ENCODE peak calls at places on chromosomes 12 and 14, in five cellular contexts. K is SK-N-SH, Q is HCT116, V is GM12878, A is HepG2. I is an unnamed sample.

GRCh38 chr12:124498870-124499753 is 68.3 kb downstream of the NCOR2 start:
- DNase-seq in K (no peak), Q (no peak), V (no peak), A (no peak), I (no peak)

GRCh38 chr12:80641936-80642335 is 65.5 kb upstream of the MYF6 start:
- DNase-seq in K (no peak), Q (no peak), V (no peak), A (no peak), I (no peak)

GRCh38 chr12:115895247-115895646 is 382.2 kb downstream of the MED13L start:
- DNase-seq in K (no peak), Q (no peak), V (no peak), A (no peak), I (no peak)

GRCh38 chr14:93013368-93013719 is 90.4 kb downstream of the CHGA start:
- DNase-seq in K (no peak), Q (no peak), V (no peak), A (no peak), I (no peak)

GRCh38 chr12:44749566-44749965 is 126.5 kb downstream of the NELL2 start:
- DNase-seq in K (no peak), Q (no peak), V (no peak), A (no peak), I (no peak)

GRCh38 chr12:4121506-4122020 is 152.0 kb upstream of the CCND2 start:
- DNase-seq in K (no peak), Q (no peak), V (no peak), A (no peak), I (no peak)

GRCh38 chr14:89566644-89567411 is 149.8 kb upstream of the FOXN3 start:
- DNase-seq in K (no peak), Q (no peak), V (no peak), A (no peak), I (no peak)

GRCh38 chr14:82710257-82710841 is 1176.7 kb upstream of the SEL1L start:
- DNase-seq in K (peak), Q (peak), V (peak), A (peak), I (peak)

GRCh38 chr12:29639893-29640495 is 142.5 kb upstream of the OVCH1 start:
- DNase-seq in K (no peak), Q (no peak), V (no peak), A (no peak), I (no peak)

GRCh38 chr14:50835280-50835679 is 4.3 kb upstream of the NIN start:
- DNase-seq in K (no peak), Q (no peak), V (peak), A (peak), I (no peak)

GRCh38 chr12:95637010-95637409 is 85.7 kb upstream of the USP44 start:
- DNase-seq in K (no peak), Q (no peak), V (no peak), A (no peak), I (no peak)

GRCh38 chr12:779745-780734 is 27.7 kb downstream of the WNK1 start:
- DNase-seq in K (no peak), Q (no peak), V (no peak), A (peak), I (no peak)

GRCh38 chr14:103547455-103547940 is 15.0 kb downstream of the BAG5 start:
- DNase-seq in K (peak), Q (no peak), V (no peak), A (no peak), I (no peak)

GRCh38 chr12:39682689-39683477 is 63.3 kb upstream of the ABCD2 start:
- DNase-seq in K (no peak), Q (no peak), V (no peak), A (no peak), I (no peak)

GRCh38 chr12:107775093-107775721 is 703 bp downstream of the ASCL4 start:
- DNase-seq in K (peak), Q (no peak), V (no peak), A (no peak), I (no peak)

GRCh38 chr12:32549675-32550079 is 129.4 kb upstream of the DNM1L start:
- DNase-seq in K (no peak), Q (no peak), V (no peak), A (no peak), I (no peak)

GRCh38 chr14:74048291-74048690 is 29.1 kb downstream of the BBOF1 start:
- DNase-seq in K (no peak), Q (peak), V (no peak), A (no peak), I (no peak)

GRCh38 chr12:131929530-131930456 is 717 bp downstream of the PUS1 start:
- DNase-seq in K (peak), Q (no peak), V (no peak), A (no peak), I (peak)

GRCh38 chr12:62976110-62976640 is 41.2 kb upstream of the PPM1H start:
- DNase-seq in K (no peak), Q (no peak), V (no peak), A (no peak), I (no peak)

GRCh38 chr12:64385468-64385867 is 5.1 kb downstream of the C12orf56 start:
- DNase-seq in K (no peak), Q (peak), V (no peak), A (no peak), I (no peak)

GRCh38 chr14:67579040-67579439 is 21.0 kb downstream of the PIGH start:
- DNase-seq in K (no peak), Q (no peak), V (no peak), A (no peak), I (no peak)

GRCh38 chr14:67576216-67576615 is 23.9 kb downstream of the PIGH start:
- DNase-seq in K (no peak), Q (no peak), V (no peak), A (no peak), I (no peak)

GRCh38 chr14:67579636-67580035 is 20.4 kb downstream of the PIGH start:
- DNase-seq in K (no peak), Q (no peak), V (no peak), A (no peak), I (no peak)

GRCh38 chr14:67577181-67577580 is 22.9 kb downstream of the PIGH start:
- DNase-seq in K (no peak), Q (no peak), V (no peak), A (no peak), I (no peak)

GRCh38 chr14:67577909-67578749 is 21.9 kb downstream of the PIGH start:
- DNase-seq in K (no peak), Q (no peak), V (no peak), A (no peak), I (no peak)
- TF ChIP-seq JUND in K (no peak), Q (no peak), V (no peak), A (no peak), I (no peak)

DNA sequence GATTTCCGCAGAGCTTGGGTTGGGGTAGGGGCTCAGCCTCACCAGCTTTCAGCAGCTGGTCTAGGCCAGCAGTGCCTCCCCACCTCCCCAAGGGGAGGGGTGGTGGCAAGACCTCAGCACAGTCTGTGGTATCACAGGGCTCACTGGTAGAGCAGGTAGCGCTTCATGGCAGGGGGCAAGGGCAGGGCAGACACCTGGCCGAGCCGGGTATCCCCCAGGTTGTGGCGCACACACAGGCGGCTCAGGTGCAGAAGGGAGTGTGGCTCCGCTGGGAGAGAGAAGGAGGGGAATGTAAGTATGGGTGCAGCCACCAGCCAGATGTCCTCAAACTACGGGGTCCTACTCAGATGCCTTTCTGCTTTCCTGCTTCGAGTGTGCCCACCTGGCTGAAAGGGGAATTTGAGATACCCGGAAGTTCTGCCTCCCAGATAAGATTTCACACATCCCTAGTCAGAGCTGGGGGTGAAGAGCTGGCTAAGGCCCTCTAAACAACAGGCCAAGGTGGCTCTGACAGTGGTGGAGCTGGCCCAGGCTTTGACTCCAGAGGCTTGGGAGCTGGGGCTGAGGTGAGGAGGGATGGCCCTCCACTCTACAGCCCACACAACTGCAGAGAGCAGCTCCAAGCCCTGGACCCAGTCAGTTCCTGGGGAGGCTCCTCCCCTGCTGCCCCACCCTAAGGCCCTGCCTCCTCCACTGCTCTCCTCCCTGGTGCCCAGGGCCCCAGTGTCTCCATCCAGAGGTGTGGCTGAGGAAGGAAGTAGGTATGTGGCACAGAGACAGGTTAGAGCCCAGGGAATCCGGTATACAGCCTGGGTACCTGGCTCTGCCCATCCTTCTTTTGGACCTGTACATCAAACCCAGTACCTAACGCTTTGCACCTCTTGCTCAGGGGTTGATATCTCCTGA is 1.8 kb downstream of the SPSB2 start:
- DNase-seq in K (no peak), Q (peak), V (no peak), A (no peak), I (no peak)
- TF ChIP-seq JUND in K (peak), Q (no peak), V (no peak), A (no peak), I (no peak)

GRCh38 chr12:52829986-52830385 is 4.1 kb downstream of the KRT79 start:
- DNase-seq in K (no peak), Q (no peak), V (no peak), A (no peak), I (no peak)
- TF ChIP-seq JUND in K (no peak), Q (no peak), V (no peak), A (no peak), I (no peak)

GRCh38 chr12:118980407-118981014 is 830 bp upstream of the SRRM4 start:
- DNase-seq in K (peak), Q (no peak), V (no peak), A (no peak), I (no peak)
- TF ChIP-seq JUND in K (no peak), Q (no peak), V (no peak), A (no peak), I (no peak)

DNA sequence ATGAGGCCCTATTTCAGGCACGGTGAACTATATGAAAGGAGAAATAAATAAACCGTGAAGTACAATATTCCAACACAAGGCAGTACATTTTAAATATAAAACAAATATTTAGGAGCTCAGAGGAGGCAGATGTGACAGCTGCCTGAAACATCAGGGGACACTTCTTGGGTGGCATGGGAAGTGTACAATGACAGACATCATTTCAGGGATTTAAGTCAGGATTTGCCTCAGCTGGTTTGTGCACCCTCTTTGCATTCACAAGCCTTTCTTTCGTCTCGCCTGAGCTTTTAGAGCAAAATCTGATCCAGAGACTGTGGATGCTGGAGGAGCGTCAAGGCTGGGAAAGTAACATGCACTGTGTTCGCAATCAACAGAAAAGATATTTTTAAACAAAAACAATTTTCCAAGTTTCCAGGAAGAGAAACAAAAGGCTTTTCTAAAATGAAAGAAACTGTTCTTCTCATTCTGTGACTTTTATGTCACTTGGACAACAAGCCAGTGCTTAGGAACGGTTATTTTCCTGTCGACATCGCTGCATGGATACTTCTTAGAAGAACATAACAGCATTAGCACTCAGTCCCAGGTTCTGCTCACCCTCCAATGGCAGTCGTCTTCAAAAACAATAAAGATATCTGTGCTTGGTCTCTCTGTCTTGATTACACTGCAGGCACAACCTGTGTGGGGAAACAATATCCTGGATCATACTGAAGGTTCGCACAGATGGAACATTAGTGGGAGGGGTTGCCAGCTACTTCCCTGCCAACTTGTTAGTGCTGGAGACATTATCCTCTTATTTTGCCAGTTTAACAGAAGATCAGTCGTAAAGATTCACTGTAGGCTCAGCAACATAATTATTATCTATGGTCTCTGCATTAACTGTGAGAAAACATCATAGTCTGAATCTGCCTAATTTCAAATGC is 403.3 kb upstream of the ATP2B1 start:
- DNase-seq in K (no peak), Q (no peak), V (no peak), A (no peak), I (no peak)
- TF ChIP-seq JUND in K (no peak), Q (no peak), V (no peak), A (no peak), I (no peak)

GRCh38 chr14:38987781-38988180 is 115.3 kb downstream of the SEC23A start:
- DNase-seq in K (no peak), Q (no peak), V (no peak), A (no peak), I (no peak)

GRCh38 chr14:38992067-38992835 is 110.8 kb downstream of the SEC23A start:
- DNase-seq in K (no peak), Q (no peak), V (no peak), A (no peak), I (peak)

GRCh38 chr14:38994721-38995120 is 108.3 kb downstream of the SEC23A start:
- DNase-seq in K (no peak), Q (no peak), V (no peak), A (no peak), I (no peak)

DNA sequence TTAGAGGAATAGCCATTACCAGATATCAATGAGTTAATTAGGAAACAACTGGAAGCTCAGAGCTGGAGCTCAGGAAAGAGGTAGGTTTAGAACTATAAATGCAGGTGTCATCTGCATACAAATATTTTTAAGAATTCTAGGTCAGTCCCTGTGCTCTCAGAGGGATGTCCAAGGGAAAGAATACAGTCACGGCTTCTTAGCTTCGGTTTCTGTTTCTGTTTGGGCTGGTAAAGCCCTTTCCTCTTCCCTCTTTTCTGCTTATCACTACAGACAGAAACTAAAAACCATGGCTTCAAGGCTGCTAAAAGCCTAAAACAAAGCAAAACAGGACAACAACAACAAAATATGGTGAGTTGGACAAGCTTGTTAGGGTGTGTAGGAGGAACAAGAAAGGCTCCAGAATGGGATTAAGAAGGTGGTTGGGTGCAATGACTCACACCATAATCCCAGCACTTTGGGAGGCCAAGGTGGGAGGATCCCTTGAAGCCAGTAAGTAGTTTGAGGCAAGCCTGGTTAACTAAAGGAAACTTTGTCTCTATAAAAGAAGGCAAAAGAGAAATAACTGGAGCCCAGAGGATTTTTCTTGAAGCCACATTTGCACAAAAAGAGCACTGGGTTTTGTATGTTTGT is 113.0 kb downstream of the SEC23A start:
- DNase-seq in K (no peak), Q (no peak), V (peak), A (no peak), I (no peak)
- TF ChIP-seq JUND in K (no peak), Q (no peak), V (no peak), A (no peak), I (no peak)

GRCh38 chr12:52646613-52647012 is 5.4 kb downstream of the KRT2 start:
- DNase-seq in K (no peak), Q (no peak), V (no peak), A (no peak), I (no peak)

GRCh38 chr12:52643233-52644077 is 8.6 kb downstream of the KRT2 start:
- DNase-seq in K (no peak), Q (no peak), V (no peak), A (no peak), I (no peak)

GRCh38 chr12:52645982-52646381 is 6.0 kb downstream of the KRT2 start:
- DNase-seq in K (no peak), Q (no peak), V (no peak), A (no peak), I (no peak)

GRCh38 chr12:52644078-52644415 is 8.0 kb downstream of the KRT2 start:
- DNase-seq in K (no peak), Q (no peak), V (no peak), A (no peak), I (no peak)

DNA sequence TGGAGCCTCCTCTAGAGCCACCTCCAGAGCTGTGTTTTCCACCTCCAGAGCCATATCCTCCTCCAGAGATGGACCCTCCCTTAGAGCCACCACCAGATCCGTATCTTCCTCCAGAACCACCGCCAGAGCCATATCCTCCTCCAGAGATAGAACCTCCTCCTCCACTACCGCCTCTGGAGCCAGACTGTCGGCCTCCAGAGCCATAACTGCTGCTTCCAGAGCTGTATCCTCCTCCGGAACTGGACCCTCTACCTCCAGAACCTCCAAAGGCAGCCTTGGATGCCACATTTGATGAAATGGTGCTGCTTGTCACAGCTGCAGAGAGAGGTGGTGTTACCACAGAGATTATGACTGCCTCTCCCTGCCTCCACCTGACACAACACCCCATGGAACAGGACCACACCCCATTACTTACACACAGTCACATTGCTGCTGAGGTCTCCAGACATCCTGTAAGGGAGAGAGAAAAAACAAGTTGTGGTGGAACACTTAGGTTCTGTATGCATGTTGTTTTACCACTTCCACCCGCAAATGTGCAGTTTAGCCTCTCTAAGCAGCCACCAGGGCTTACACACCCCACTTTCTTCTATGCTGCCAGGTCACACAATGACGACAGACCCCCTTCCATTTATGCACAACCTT is 6.8 kb downstream of the KRT2 start:
- DNase-seq in K (no peak), Q (no peak), V (no peak), A (no peak), I (no peak)
- TF ChIP-seq JUND in K (no peak), Q (no peak), V (no peak), A (no peak), I (no peak)

GRCh38 chr14:72563676-72564075 is 330.2 kb downstream of the DPF3 start:
- DNase-seq in K (no peak), Q (no peak), V (no peak), A (no peak), I (no peak)

GRCh38 chr14:72567226-72567625 is 326.7 kb downstream of the DPF3 start:
- DNase-seq in K (no peak), Q (no peak), V (no peak), A (no peak), I (no peak)

GRCh38 chr14:72565200-72565599 is 328.7 kb downstream of the DPF3 start:
- DNase-seq in K (no peak), Q (no peak), V (no peak), A (no peak), I (no peak)

GRCh38 chr14:72565917-72566316 is 328.0 kb downstream of the DPF3 start:
- DNase-seq in K (peak), Q (no peak), V (no peak), A (no peak), I (no peak)

DNA sequence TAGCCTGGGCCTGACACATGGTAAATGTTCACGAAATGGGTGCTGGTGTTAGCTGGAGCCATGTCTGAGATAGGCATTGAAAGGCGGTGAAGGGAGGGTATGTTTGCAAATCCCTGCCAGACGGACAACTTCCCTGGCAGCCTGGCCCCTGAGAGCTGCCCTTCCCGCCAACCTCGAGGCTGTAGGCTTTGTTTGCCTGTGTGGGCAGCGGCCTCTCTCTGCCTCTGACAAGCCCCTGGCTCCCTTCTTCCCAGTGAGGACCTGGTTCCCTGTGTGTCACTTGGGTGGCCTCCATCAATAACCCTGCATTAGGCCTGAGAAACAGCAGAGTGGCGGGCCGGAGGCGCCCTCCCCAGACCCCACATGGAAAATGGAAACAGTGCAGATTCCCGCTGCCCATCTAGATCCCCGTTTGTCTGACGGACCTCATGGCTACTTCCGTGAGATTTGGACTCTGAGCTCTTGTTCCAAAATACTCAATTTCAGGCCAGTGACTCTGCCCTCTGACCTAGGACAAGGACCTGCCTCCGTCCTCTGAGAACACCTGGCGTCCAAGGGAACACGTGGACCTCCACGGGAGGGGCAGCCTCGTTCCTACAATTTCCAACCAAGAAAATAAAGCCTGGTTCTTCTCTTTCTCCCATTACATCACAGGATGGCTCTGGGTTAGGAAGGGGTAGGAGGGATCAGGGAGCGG is 325.5 kb downstream of the DPF3 start:
- DNase-seq in K (no peak), Q (no peak), V (no peak), A (no peak), I (no peak)
- TF ChIP-seq JUND in K (no peak), Q (no peak), V (no peak), A (no peak), I (no peak)

GRCh38 chr12:119938049-119938667 is 50.9 kb upstream of the BICDL1 start:
- DNase-seq in K (peak), Q (peak), V (peak), A (peak), I (peak)
- TF ChIP-seq JUND in K (no peak), Q (no peak), V (no peak), A (no peak), I (no peak)

GRCh38 chr14:22536853-22537338 is 52.1 kb downstream of the DAD1 start:
- DNase-seq in K (no peak), Q (peak), V (peak), A (no peak), I (no peak)
- TF ChIP-seq JUND in K (peak), Q (peak), V (peak), A (no peak), I (no peak)